ENCODE peak calls at places on chromosomes 11 and 22, in nine cellular contexts. N, D, K, T, X, G, A, O and Q are unnamed samples.

GRCh38 chr11:32071811-32072210 is 19.1 kb upstream of the RCN1 start:
- DNase-seq in N (no peak), D (peak), O (no peak), G (no peak), T (peak), X (no peak), A (no peak), K (no peak), Q (peak)

GRCh38 chr22:40723396-40723933 is 44.2 kb downstream of the MCHR1 start:
- DNase-seq in X (no peak), T (no peak), K (no peak), G (no peak), D (no peak), N (no peak), A (no peak), O (no peak), Q (no peak)

GRCh38 chr11:12089473-12089872 is 20.9 kb upstream of the MICAL2 start:
- DNase-seq in T (peak), O (no peak), N (no peak), K (no peak), X (no peak), D (no peak), G (no peak), A (no peak), Q (no peak)

GRCh38 chr11:32464078-32464477 is 28.7 kb upstream of the WT1 start:
- DNase-seq in N (peak), D (no peak), O (no peak), K (no peak), X (no peak), A (no peak), G (no peak), T (no peak), Q (no peak)

GRCh38 chr11:100925935-100926334 is 203.7 kb downstream of the PGR start:
- DNase-seq in O (no peak), D (peak), T (peak), K (no peak), N (peak), G (no peak), X (no peak), A (no peak), Q (no peak)

GRCh38 chr11:2886191-2886894 is 768 bp upstream of the CDKN1C start:
- DNase-seq in T (peak), O (peak), D (no peak), N (no peak), A (no peak), K (no peak), G (no peak), X (no peak), Q (peak)

GRCh38 chr11:124917115-124917637 is 1.9 kb upstream of the HEPN1 start:
- DNase-seq in T (no peak), N (no peak), G (no peak), X (no peak), O (no peak), A (no peak), K (no peak), D (no peak), Q (no peak)

GRCh38 chr11:35014352-35014751 is 97.9 kb downstream of the PDHX start:
- DNase-seq in O (no peak), T (no peak), D (no peak), N (no peak), G (no peak), A (no peak), K (no peak), X (no peak), Q (no peak)

GRCh38 chr11:128497057-128497957 is 90.1 kb downstream of the ETS1 start:
- DNase-seq in G (no peak), N (peak), D (peak), A (no peak), O (no peak), T (peak), K (peak), X (no peak), Q (peak)

GRCh38 chr11:122556605-122557004 is 98.9 kb upstream of the UBASH3B start:
- DNase-seq in K (no peak), D (no peak), X (no peak), A (peak), T (no peak), G (no peak), N (no peak), O (peak), Q (peak)

GRCh38 chr11:34552270-34552669 is 38.7 kb upstream of the ELF5 start:
- DNase-seq in O (no peak), G (no peak), A (no peak), N (peak), D (no peak), T (no peak), X (no peak), K (no peak), Q (no peak)

GRCh38 chr11:74870485-74870884 is 78.4 kb downstream of the XRRA1 start:
- DNase-seq in T (peak), X (no peak), A (no peak), O (no peak), K (no peak), N (peak), G (no peak), D (peak), Q (no peak)

GRCh38 chr11:130636672-130637463 is 188.4 kb downstream of the ADAMTS15 start:
- DNase-seq in X (no peak), A (no peak), O (no peak), N (peak), T (peak), D (peak), K (no peak), G (no peak), Q (no peak)

GRCh38 chr11:75240381-75241035 is at the start of gene TPBGL:
- DNase-seq in D (no peak), A (no peak), G (no peak), T (no peak), X (peak), N (no peak), K (no peak), O (peak), Q (no peak)

GRCh38 chr22:38796262-38796957 is 2.5 kb upstream of the DNAL4 start:
- DNase-seq in T (no peak), X (no peak), D (no peak), N (no peak), A (no peak), G (no peak), K (no peak), O (no peak), Q (no peak)

GRCh38 chr11:17561466-17562001 is 14.5 kb downstream of the OTOG start:
- DNase-seq in X (no peak), A (no peak), T (no peak), G (peak), K (no peak), N (peak), O (no peak), D (no peak), Q (no peak)

GRCh38 chr11:11663907-11664306 is 42.1 kb upstream of the GALNT18 start:
- DNase-seq in D (no peak), N (no peak), K (no peak), T (no peak), O (no peak), X (no peak), A (no peak), G (no peak), Q (no peak)

GRCh38 chr22:26887456-26887855 is 230.1 kb downstream of the MIAT start:
- DNase-seq in D (peak), G (no peak), O (no peak), N (no peak), T (peak), A (no peak), K (no peak), X (no peak), Q (no peak)

GRCh38 chr11:119370486-119371046 is 10.9 kb downstream of the USP2 start:
- DNase-seq in D (no peak), K (no peak), A (peak), O (no peak), N (no peak), G (no peak), T (no peak), X (no peak), Q (peak)

GRCh38 chr11:111623527-111624030 is 21.3 kb downstream of the SIK2 start:
- DNase-seq in N (no peak), D (no peak), T (no peak), G (no peak), K (no peak), O (no peak), X (peak), A (peak), Q (no peak)

GRCh38 chr22:39559456-39560105 is 11.0 kb upstream of the CACNA1I start:
- DNase-seq in N (peak), O (peak), A (no peak), G (no peak), D (no peak), X (no peak), K (no peak), T (no peak), Q (no peak)

GRCh38 chr22:30304495-30305244 is 15.4 kb upstream of the CASTOR1 start:
- DNase-seq in N (peak), D (no peak), A (peak), O (no peak), T (peak), X (peak), K (no peak), G (peak), Q (no peak)

GRCh38 chr11:124467376-124468061 is 22.0 kb upstream of the OR8B8 start:
- DNase-seq in A (no peak), K (no peak), O (no peak), T (no peak), G (no peak), N (peak), D (no peak), X (no peak), Q (no peak)

GRCh38 chr22:29205598-29206371 is at the start of gene EMID1:
- DNase-seq in G (no peak), T (peak), A (peak), K (no peak), D (peak), X (peak), O (peak), N (peak), Q (peak)

GRCh38 chr11:70544774-70545625 is 146.7 kb downstream of the CTTN start:
- DNase-seq in O (no peak), K (no peak), A (no peak), X (no peak), G (no peak), T (no peak), D (peak), N (no peak), Q (no peak)

GRCh38 chr11:14446701-14447169 is 52.9 kb downstream of the COPB1 start:
- DNase-seq in O (no peak), K (no peak), X (no peak), A (no peak), G (no peak), N (no peak), D (peak), T (peak), Q (no peak)

GRCh38 chr11:67433536-67434394 is 3.7 kb downstream of the PTPRCAP start:
- DNase-seq in A (no peak), T (no peak), N (peak), O (no peak), K (no peak), X (no peak), D (no peak), G (no peak), Q (no peak)

GRCh38 chr11:73216466-73216865 is 1.6 kb upstream of the P2RY2 start:
- DNase-seq in X (no peak), A (no peak), T (no peak), O (no peak), D (no peak), K (no peak), N (peak), G (no peak), Q (no peak)

GRCh38 chr11:45930031-45930794 is 7.8 kb downstream of the LARGE2 start:
- DNase-seq in G (peak), K (no peak), N (peak), O (no peak), D (no peak), X (peak), A (peak), T (no peak), Q (no peak)

GRCh38 chr11:116813781-116814471 is 9.2 kb downstream of the APOA4 start:
- DNase-seq in D (no peak), A (no peak), G (no peak), O (no peak), X (peak), N (peak), K (no peak), T (no peak), Q (no peak)

GRCh38 chr11:9047986-9048522 is 43.3 kb downstream of the SCUBE2 start:
- DNase-seq in X (no peak), G (no peak), N (no peak), A (no peak), D (no peak), T (no peak), O (no peak), K (no peak), Q (no peak)

GRCh38 chr11:33747969-33748368 is 11.7 kb upstream of the CD59 start:
- DNase-seq in X (no peak), O (no peak), G (no peak), A (no peak), T (peak), K (no peak), N (no peak), D (no peak), Q (no peak)

GRCh38 chr11:23959466-23959865 is 537.4 kb upstream of the LUZP2 start:
- DNase-seq in X (no peak), N (no peak), G (no peak), O (no peak), K (no peak), A (no peak), T (no peak), D (no peak), Q (no peak)

GRCh38 chr11:102280237-102280833 is 36.9 kb upstream of the BIRC3 start:
- DNase-seq in K (no peak), O (no peak), T (no peak), N (no peak), A (peak), G (no peak), D (no peak), X (no peak), Q (peak)

DNA sequence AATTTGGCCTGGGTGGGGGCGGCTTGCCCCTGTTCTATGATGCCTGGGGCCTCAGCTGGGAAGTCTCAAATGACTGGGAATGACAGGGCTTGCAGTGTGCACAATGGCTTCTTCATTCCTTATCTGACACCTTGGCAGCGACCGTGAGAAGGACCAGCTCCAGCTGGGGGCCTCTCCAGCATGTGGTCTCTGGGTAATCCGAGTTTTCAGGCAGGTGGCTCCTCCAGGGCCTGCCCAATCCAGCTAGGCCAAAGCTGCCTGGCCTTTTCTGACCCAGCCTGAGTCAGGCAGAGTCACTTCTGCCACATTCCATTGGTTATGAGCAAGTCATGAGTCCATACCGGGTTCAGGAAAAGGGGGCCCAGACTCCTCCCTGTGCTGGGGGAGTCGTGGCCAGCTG is 646.0 kb downstream of the OPCML start:
- DNase-seq in D (no peak), X (no peak), N (no peak), K (no peak), O (no peak), A (no peak), G (no peak), T (no peak), Q (no peak)
- TF ChIP-seq POLR2A in D (no peak), X (no peak), N (no peak), K (no peak), O (no peak), A (no peak), G (no peak), T (no peak), Q (no peak)

GRCh38 chr11:93738647-93739081 is 2.6 kb downstream of the TAF1D start:
- DNase-seq in K (no peak), G (no peak), D (no peak), T (peak), N (peak), X (no peak), O (no peak), A (no peak), Q (no peak)

GRCh38 chr11:93740031-93740801 is 1.1 kb downstream of the TAF1D start:
- DNase-seq in T (peak), K (no peak), G (peak), D (peak), O (no peak), A (peak), X (no peak), N (peak), Q (no peak)

GRCh38 chr11:93741882-93742226 is 382 bp downstream of the C11orf54 start:
- DNase-seq in A (peak), T (no peak), G (no peak), O (no peak), X (peak), D (peak), K (peak), N (no peak), Q (peak)

GRCh38 chr11:93741094-93741881 is at the start of the genes C11orf54 and TAF1D:
- DNase-seq in X (peak), K (peak), T (peak), N (peak), A (peak), G (peak), D (peak), O (peak), Q (peak)

GRCh38 chr11:93740802-93741093 is 547 bp downstream of the TAF1D start:
- DNase-seq in O (no peak), T (peak), D (peak), A (peak), G (peak), K (peak), X (peak), N (peak), Q (peak)
- TF ChIP-seq CTCF in O (no peak), T (no peak), D (no peak), A (no peak), G (no peak), K (no peak), X (no peak), N (no peak), Q (no peak)

DNA sequence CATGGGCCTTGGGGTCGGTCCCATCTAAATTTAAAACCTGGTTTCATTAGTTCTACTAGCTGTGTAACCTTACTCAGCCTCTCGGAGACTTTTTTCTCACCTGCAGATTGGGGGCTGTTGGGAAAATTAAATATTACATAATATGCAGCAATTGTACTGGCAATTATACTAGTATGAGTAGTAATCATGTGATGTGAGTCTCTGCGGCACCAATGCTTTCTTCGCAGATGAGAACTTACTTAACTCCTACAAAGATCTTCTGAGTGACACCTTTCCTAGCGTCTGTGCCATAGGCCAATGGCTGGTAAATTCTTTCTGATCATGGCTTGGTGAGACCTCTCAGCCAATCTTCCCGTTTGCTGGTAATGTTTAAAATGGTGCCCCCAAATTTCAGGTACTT is 391.3 kb downstream of the NXPE2 start:
- DNase-seq in K (no peak), T (no peak), D (no peak), G (no peak), O (no peak), X (no peak), N (no peak), A (no peak), Q (no peak)
- H3K4me3 ChIP-seq in K (no peak), T (no peak), D (no peak), G (no peak), O (no peak), X (no peak), N (no peak), A (no peak), Q (no peak)

GRCh38 chr11:117989351-117990102 is 3.3 kb downstream of the IL10RA start:
- DNase-seq in A (no peak), X (no peak), G (no peak), K (peak), O (no peak), T (no peak), D (no peak), N (no peak), Q (no peak)
- TF ChIP-seq POLR2A in A (peak), X (no peak), G (no peak), K (no peak), O (no peak), T (no peak), D (no peak), N (no peak), Q (no peak)

GRCh38 chr22:36363378-36363931 is 24.3 kb downstream of the MYH9 start:
- DNase-seq in X (peak), N (no peak), A (no peak), D (no peak), O (no peak), T (no peak), G (no peak), K (no peak), Q (no peak)
- TF ChIP-seq CTCF in X (no peak), N (no peak), A (no peak), D (no peak), O (no peak), T (no peak), G (no peak), K (no peak), Q (no peak)

DNA sequence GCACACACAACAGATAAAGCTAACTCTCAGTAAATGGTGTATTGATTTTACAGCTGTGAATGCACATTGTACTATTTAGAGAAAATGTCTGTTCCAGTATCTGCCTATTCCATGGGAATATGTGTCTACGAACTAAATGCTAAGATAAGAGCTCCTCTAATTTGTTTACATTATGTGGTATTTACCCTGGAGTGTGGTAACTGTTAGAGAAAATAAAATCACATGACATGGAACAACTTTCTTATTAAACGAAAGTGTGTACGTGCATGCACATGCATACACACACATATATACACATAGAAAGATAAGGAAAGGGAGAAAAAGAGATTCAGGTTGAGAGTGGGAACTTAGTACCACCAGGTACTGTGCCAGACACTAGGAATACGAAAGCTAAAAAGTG is 1151.7 kb upstream of the TENM4 start:
- DNase-seq in N (no peak), D (no peak), G (no peak), X (no peak), O (no peak), K (no peak), T (no peak), A (no peak), Q (no peak)
- H3K4me3 ChIP-seq in N (no peak), D (no peak), G (no peak), X (no peak), O (no peak), K (no peak), T (no peak), A (no peak), Q (no peak)

DNA sequence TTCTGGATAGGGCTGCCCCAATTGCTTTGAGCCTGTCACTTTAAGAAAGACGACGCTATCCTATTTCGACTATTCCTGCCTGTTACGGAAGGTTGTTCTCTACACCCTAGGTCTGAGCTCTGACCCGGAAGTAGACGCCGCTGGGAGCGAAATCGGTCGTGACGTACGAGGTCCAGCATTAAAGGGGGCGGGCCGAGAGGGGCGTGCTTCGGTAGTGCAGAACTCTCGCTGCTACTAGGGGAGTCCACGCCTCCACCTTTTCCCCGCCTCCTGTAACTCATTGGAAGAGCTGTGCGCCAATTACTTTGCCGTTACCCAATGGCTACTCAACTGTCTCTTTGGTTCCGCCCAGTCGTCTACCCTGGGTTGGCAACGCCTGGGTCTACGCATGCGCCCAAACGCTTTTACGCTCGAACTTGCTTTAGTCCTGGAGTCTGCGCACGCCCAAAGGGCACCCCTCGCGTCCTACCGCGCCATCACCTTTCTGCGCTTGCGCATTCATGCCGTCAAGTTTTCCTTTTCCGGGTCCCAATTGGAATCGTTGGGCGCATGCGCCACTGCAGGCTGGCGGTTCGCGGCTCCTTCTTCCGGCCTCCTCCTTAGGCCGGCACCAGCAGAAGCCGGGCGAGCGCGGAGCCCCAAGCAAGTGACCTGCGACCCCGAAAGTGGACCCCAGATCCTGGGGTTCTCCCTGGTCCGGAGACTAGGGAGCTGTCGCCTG is at the start of gene PCNX3:
- DNase-seq in O (peak), T (peak), N (peak), X (peak), D (peak), K (peak), A (peak), G (peak), Q (peak)
- TF ChIP-seq POLR2A in O (no peak), T (peak), N (peak), X (no peak), D (peak), K (no peak), A (peak), G (peak), Q (peak)